ENCODE peak calls at places on chromosomes 2 and 18, in four cellular contexts. T is WTC11, F is K562, O is HepG2. P is an unnamed sample.

GRCh38 chr2:40158781-40159180 is 293.1 kb downstream of the SLC8A1 start:
- DNase-seq in O (no peak), F (no peak), T (no peak), P (no peak)

GRCh38 chr18:48868468-48869466 is 82.0 kb downstream of the SMAD7 start:
- DNase-seq in T (no peak), F (no peak), O (peak), P (no peak)

GRCh38 chr18:21303913-21304312 is 61.9 kb downstream of the GREB1L start:
- DNase-seq in O (no peak), T (no peak), F (no peak), P (no peak)

GRCh38 chr2:157302492-157303099 is 23.0 kb downstream of the ERMN start:
- DNase-seq in O (peak), F (peak), T (no peak), P (peak)

GRCh38 chr2:231987088-231987788 is 25.7 kb downstream of the DIS3L2 start:
- DNase-seq in T (no peak), F (no peak), O (peak), P (no peak)

GRCh38 chr2:11558206-11558886 is 24.5 kb downstream of the GREB1 start:
- DNase-seq in O (no peak), T (no peak), F (no peak), P (no peak)

GRCh38 chr2:200159829-200160781 is 146.4 kb upstream of the SPATS2L start:
- DNase-seq in O (no peak), F (no peak), T (no peak), P (no peak)

GRCh38 chr2:37632310-37632709 is 39.1 kb downstream of the CDC42EP3 start:
- DNase-seq in T (no peak), F (no peak), O (no peak), P (no peak)

GRCh38 chr2:8174641-8175257 is 507.1 kb upstream of the ID2 start:
- DNase-seq in O (no peak), F (no peak), T (no peak), P (no peak)

GRCh38 chr2:96110621-96111256 is 5.6 kb downstream of the ADRA2B start:
- DNase-seq in O (no peak), F (no peak), T (peak), P (no peak)

GRCh38 chr2:16756831-16757644 is 91.4 kb upstream of the CYRIA start:
- DNase-seq in O (peak), T (peak), F (peak), P (peak)

GRCh38 chr2:10002681-10003080 is 40.7 kb upstream of the KLF11 start:
- DNase-seq in T (no peak), O (no peak), F (no peak), P (no peak)

GRCh38 chr2:44770221-44771187 is 171.0 kb upstream of the SIX3 start:
- DNase-seq in O (no peak), F (no peak), T (peak), P (no peak)

GRCh38 chr2:40213071-40213470 is 238.8 kb downstream of the SLC8A1 start:
- DNase-seq in F (no peak), T (no peak), O (no peak), P (peak)

GRCh38 chr2:173288561-173288960 is 66.1 kb upstream of the CDCA7 start:
- DNase-seq in F (no peak), O (no peak), T (no peak), P (no peak)

GRCh38 chr18:55275042-55275897 is 312.7 kb downstream of the TCF4 start:
- DNase-seq in F (peak), O (no peak), T (no peak), P (peak)

GRCh38 chr2:39696838-39697237 is 31.1 kb downstream of the TMEM178A start:
- DNase-seq in T (no peak), O (peak), F (no peak), P (no peak)

GRCh38 chr2:231361701-231362588 is 33.6 kb upstream of the B3GNT7 start:
- DNase-seq in T (no peak), F (peak), O (no peak), P (no peak)

GRCh38 chr2:235005603-235006259 is 53.9 kb downstream of the SH3BP4 start:
- DNase-seq in O (peak), T (peak), F (peak), P (peak)

GRCh38 chr2:33069894-33070651 is 123.3 kb downstream of the LTBP1 start:
- DNase-seq in F (peak), T (no peak), O (peak), P (no peak)

GRCh38 chr2:240256704-240257637 is 116.5 kb upstream of the OTOS start:
- DNase-seq in O (no peak), T (no peak), F (no peak), P (no peak)

GRCh38 chr2:48574353-48575290 is 43.0 kb upstream of the GTF2A1L start:
- DNase-seq in T (no peak), O (no peak), F (no peak), P (no peak)

GRCh38 chr2:120239488-120240287 is 13.0 kb upstream of the RALB start:
- DNase-seq in O (peak), F (no peak), T (peak), P (no peak)

GRCh38 chr2:105926960-105927678 is 182.4 kb downstream of the NCK2 start:
- DNase-seq in T (no peak), O (peak), F (no peak), P (no peak)

GRCh38 chr18:28725876-28726275 is 548.9 kb upstream of the CDH2 start:
- DNase-seq in T (no peak), O (no peak), F (no peak), P (no peak)

GRCh38 chr2:176388886-176389285 is 119.6 kb downstream of the MTX2 start:
- DNase-seq in O (no peak), T (no peak), F (no peak), P (no peak)

GRCh38 chr2:151860210-151860609 is 32.0 kb upstream of the ARL5A start:
- DNase-seq in T (no peak), F (no peak), O (no peak), P (no peak)

GRCh38 chr18:7094432-7094831 is 23.2 kb downstream of the LAMA1 start:
- DNase-seq in T (no peak), O (no peak), F (no peak), P (no peak)

GRCh38 chr18:7089369-7089768 is 28.2 kb downstream of the LAMA1 start:
- DNase-seq in F (no peak), O (no peak), T (peak), P (no peak)

DNA sequence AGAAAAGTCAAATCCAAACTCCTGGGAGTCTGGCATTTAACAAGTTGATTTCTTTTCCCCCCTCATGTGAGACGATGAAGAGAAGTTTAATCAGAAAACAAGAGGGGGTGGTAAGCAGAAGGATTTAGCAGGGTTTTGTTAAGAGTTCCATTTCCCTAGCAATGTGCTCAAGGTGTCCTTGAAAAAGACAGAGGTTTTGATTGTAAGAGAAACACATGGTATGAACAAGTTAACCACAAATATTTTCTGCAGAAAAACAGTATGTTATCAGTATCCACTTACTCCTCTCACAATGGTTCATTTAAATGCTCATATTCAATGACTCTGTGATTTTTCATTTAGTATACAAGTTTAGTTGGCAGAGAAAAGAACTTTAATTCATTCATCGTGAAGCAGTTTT is 26.8 kb downstream of the LAMA1 start:
- DNase-seq in T (no peak), O (no peak), F (no peak), P (no peak)
- TF ChIP-seq ELF4 in T (no peak), O (no peak), F (no peak), P (no peak)

GRCh38 chr2:238948765-238949641 is 101.1 kb downstream of the TWIST2 start:
- DNase-seq in F (no peak), T (no peak), O (no peak), P (no peak)
- TF ChIP-seq ELF4 in F (no peak), T (no peak), O (no peak), P (no peak)

DNA sequence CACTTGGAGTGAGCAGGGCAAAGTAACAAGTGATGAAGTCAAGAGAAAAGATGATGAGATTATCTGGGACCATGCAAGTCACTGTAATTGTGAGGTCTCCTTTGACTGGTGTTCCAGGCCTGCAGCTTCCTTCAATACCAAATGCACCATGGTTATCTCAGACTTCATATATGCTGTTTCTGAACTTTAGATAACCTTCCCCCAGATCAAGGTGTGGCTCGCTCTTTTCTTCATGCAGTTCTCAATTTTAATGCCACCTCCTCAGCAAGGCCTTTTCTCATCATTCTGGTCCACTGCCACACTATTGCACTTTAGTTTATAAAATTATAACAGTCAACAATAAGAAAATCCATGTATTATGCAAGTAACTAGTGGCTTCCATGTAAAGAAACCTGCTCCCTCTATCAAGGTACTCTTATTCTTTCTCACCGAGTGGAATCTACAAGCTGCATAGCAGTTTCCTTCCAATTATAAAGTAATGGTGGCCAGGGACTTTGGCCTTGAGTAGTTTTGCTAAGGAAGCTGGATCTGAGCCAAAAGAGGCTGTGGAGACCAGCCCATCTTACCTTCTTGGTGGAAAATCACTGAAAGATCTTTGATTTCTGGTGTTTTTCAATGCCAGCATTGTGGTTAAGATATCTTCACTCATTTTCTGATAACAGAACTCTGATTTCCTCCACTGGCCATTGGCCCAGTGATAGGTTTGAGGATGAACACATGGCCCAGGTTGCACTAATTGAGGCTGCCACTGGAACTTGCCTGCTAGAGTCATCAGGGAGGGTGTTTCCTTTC is 113.6 kb downstream of the KCNE4 start:
- DNase-seq in O (no peak), F (no peak), T (no peak), P (no peak)
- TF ChIP-seq ELF4 in O (no peak), F (no peak), T (no peak), P (no peak)

GRCh38 chr2:127187081-127187775 is 32.9 kb downstream of the CYP27C1 start:
- DNase-seq in F (no peak), T (no peak), O (no peak), P (no peak)
- TF ChIP-seq ELF4 in F (no peak), T (no peak), O (no peak), P (no peak)

GRCh38 chr2:114008720-114009119 is 118.8 kb downstream of the ACTR3 start:
- DNase-seq in O (no peak), T (no peak), F (no peak), P (no peak)
- TF ChIP-seq ELF4 in O (no peak), T (no peak), F (no peak), P (no peak)

DNA sequence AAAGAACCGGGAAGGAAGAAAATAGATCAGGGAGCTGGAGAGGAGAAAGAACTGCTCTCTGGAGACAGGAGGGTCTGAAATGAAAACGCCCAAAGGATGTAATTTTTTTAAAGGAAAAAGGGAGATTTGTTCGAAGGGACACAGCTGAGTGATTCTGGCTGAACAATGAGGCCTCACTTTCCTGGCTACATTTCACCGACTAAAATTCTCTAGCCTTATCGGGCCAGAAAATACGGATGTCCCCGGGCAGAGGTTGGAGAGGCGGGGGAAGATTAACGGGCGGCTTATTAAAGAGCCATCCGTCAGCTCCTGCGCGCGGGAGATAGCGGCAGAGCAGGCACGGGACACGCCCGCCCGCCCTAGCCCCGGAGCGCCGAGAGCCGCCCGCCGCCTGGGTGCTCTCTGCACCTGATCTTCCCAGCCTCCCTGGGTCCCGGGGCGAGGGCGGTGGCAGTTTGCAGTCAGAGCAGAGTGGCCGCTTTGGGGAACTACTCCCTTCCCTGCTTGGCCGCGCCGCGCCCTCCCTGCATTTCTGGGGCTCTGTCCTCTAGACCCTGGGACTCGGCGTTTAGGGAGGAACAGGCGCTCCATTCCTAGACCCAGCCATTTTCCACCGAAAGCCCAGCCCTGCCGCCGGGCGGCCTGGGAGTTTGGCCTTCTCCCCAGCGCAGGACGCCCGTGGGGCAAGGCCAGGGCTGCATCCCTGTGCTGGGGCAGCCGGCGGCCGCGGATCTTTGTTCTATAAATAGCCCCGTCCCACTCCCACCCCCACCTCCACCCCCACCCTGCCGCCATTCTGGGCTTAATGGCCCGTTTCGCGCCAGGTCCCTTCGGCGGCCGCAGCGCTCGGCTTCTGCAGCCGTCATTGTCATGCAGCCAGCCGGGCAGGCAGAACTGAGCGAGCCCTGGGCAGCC is 6.5 kb downstream of the GAD1 start:
- DNase-seq in O (no peak), F (peak), T (peak), P (no peak)
- TF ChIP-seq ELF4 in O (no peak), F (no peak), T (no peak), P (no peak)

GRCh38 chr2:134169788-134170187 is 84.1 kb upstream of the MGAT5 start:
- DNase-seq in O (no peak), T (no peak), F (no peak), P (no peak)
- TF ChIP-seq ELF4 in O (no peak), T (no peak), F (no peak), P (no peak)

DNA sequence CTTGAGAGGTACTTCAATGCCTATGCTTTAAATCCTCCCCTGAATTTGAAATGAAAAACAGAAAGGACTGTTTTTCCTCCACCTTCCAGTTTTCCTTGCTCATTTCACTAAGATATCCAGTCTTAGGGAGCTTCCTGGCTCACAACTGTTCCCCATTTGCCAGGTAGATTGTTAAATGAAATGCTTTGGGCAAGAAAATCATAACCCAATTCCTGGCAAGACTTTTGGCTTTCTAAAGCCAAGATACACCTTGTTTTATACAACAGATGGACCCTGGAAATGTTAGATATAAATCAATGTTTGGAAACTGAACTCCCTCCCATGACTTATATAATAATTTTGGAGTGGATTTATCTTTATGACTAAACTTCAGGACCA is 3.6 kb upstream of the CHMP3 start:
- DNase-seq in O (no peak), F (no peak), T (no peak), P (no peak)
- TF ChIP-seq ELF4 in O (no peak), F (no peak), T (no peak), P (no peak)

DNA sequence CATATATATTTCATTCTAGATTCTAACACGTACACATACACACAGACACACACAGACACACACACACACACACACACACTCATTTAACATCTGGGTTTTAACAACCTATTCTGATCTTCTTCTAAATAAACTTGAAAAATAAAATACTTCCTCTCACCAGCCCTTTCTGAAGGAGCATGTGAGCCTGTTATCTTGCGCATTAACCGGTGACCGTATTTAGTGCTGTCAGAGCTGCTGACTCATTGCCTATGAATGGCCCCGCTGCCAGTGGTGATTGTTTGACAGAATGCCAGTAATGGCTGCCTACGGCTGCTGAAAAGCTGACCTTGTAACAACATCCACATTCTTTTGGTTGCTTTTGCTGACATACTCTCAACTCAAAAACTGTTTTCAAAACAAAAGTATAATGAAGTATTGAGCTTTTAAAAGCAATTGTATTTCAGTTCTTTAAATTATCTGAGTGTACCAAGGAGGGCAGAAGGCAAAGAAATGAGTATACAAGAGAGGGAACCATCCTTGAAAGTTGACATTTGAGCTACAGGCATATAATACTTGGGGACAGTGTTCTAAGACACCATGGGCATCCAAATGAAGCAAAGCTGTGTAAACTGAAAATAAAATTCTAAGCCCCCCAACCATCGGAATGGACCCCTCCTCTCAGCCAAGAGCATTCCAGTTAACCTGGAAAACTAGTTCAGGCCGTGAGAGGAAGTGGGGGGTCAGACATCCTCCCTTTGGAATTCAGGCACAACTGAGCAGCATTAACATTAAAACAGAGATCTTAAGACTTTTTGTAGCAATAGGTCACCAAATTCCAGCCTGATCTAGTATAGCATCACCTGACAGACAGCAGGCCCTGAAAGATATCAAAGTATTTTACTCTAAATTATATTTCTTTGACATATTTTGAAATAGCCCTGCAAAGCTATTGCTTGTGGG is 50.2 kb upstream of the DTNA start:
- DNase-seq in O (peak), T (peak), F (no peak), P (peak)
- TF ChIP-seq ELF4 in O (no peak), T (no peak), F (no peak), P (no peak)

GRCh38 chr18:63867368-63867767 is 20.1 kb upstream of the SERPINB2 start:
- DNase-seq in O (no peak), F (no peak), T (no peak), P (no peak)

GRCh38 chr18:63868546-63868945 is 19.0 kb upstream of the SERPINB2 start:
- DNase-seq in O (no peak), F (no peak), T (no peak), P (no peak)

GRCh38 chr18:63869851-63870250 is 17.7 kb upstream of the SERPINB2 start:
- DNase-seq in O (no peak), T (no peak), F (no peak), P (no peak)

GRCh38 chr18:63872586-63872985 is 14.9 kb upstream of the SERPINB2 start:
- DNase-seq in O (no peak), T (no peak), F (no peak), P (no peak)

GRCh38 chr18:63869374-63869773 is 18.1 kb upstream of the SERPINB2 start:
- DNase-seq in O (no peak), F (no peak), T (no peak), P (no peak)
- TF ChIP-seq ELF4 in O (no peak), F (no peak), T (no peak), P (no peak)